ENCODE peak calls at places on chromosome 11, in seven cellular contexts. A is coronary artery, E is prostate gland, M is tibial nerve, Z is adrenal gland, U is choroid plexus epithelial cell, I is aorta. F is an unnamed sample.

GRCh38 chr11:14644396-14645246 is 1.0 kb downstream of the PDE3B start:
- DNase-seq in A (peak), E (peak), M (no peak), Z (peak), U (peak), I (peak), F (peak)

GRCh38 chr11:61697093-61697492 is 16.9 kb downstream of the DAGLA start:
- DNase-seq in A (no peak), E (peak), M (no peak), Z (peak), U (no peak), I (no peak), F (no peak)

GRCh38 chr11:46341454-46341853 is 5.8 kb upstream of the DGKZ start:
- DNase-seq in A (no peak), E (no peak), M (no peak), Z (no peak), U (no peak), I (no peak), F (no peak)

GRCh38 chr11:105265859-105266258 is 126.3 kb upstream of the CARD18 start:
- DNase-seq in A (no peak), E (no peak), M (no peak), Z (no peak), U (peak), I (no peak), F (no peak)

GRCh38 chr11:102312656-102313055 is 4.6 kb upstream of the BIRC3 start:
- DNase-seq in A (no peak), E (no peak), M (no peak), Z (no peak), U (peak), I (no peak), F (no peak)

GRCh38 chr11:19053909-19054308 is 6.6 kb downstream of the MRGPRX2 start:
- DNase-seq in A (no peak), E (no peak), M (no peak), Z (no peak), U (no peak), I (no peak), F (no peak)

GRCh38 chr11:12768731-12769673 is 94.8 kb downstream of the TEAD1 start:
- DNase-seq in A (no peak), E (no peak), M (no peak), Z (no peak), U (no peak), I (no peak), F (no peak)

GRCh38 chr11:12235945-12236743 is 125.8 kb downstream of the MICAL2 start:
- DNase-seq in A (no peak), E (peak), M (no peak), Z (peak), U (peak), I (peak), F (no peak)

GRCh38 chr11:58316142-58316541 is 42.7 kb downstream of the OR5B17 start:
- DNase-seq in A (no peak), E (no peak), M (no peak), Z (no peak), U (peak), I (no peak), F (no peak)

GRCh38 chr11:35390737-35391682 is 28.3 kb downstream of the SLC1A2 start:
- DNase-seq in A (no peak), E (peak), M (no peak), Z (no peak), U (peak), I (no peak), F (no peak)

GRCh38 chr11:10725114-10725906 is 25.7 kb upstream of the CTR9 start:
- DNase-seq in A (no peak), E (no peak), M (no peak), Z (no peak), U (peak), I (no peak), F (no peak)

GRCh38 chr11:113184498-113184897 is 129.9 kb upstream of the TTC12 start:
- DNase-seq in A (no peak), E (no peak), M (no peak), Z (peak), U (peak), I (no peak), F (no peak)

GRCh38 chr11:6618117-6619020 is 853 bp downstream of the TPP1 start:
- DNase-seq in A (no peak), E (peak), M (no peak), Z (peak), U (peak), I (peak), F (no peak)

GRCh38 chr11:72780291-72781062 is 13.4 kb downstream of the STARD10 start:
- DNase-seq in A (no peak), E (no peak), M (no peak), Z (no peak), U (no peak), I (no peak), F (no peak)
- H3K4me3 ChIP-seq in A (peak), E (peak), M (peak), Z (peak), U (peak), I (no peak), F (peak)

GRCh38 chr11:821513-822371 is 3.0 kb downstream of the PNPLA2 start:
- DNase-seq in A (no peak), E (no peak), M (no peak), Z (peak), U (no peak), I (no peak), F (no peak)
- H3K4me3 ChIP-seq in A (peak), E (no peak), M (peak), Z (no peak), U (no peak), I (no peak), F (peak)

DNA sequence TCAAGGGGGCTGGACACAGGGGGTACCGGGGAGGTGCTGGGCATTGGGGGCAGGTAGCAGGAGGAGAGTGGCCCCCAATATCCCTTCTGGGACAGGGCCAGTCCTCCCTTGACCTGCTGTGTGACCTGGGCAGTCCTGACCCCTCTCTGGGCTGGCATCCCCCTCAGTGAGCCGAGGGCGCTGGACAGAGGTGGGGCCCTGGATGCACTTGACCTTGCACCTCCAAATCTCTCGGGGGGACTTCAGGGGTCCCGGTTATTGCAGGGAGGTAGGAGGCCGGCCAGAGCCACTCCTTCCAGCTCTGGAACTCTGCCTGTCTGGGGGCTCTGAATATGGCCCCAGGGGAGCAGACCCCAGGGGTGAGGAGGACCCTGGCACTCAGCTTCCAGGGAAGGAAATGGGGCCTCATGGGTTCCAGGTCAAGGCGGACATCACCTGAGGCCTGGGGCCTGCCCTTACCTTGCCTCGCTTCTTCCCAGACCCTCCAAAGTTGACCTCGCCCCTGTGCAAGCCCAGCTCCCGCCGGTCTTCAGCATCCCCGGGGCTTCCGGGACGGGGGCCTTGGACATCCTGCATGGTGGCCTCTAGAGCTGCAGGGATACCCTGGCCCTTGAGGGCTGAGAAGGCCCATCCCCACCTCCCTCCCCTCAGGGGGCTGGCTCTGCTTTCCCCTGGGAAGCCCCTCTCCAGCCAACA is 21.7 kb downstream of the TRPM5 start:
- DNase-seq in A (no peak), E (no peak), M (no peak), Z (no peak), U (no peak), I (no peak), F (no peak)
- H3K4me3 ChIP-seq in A (no peak), E (no peak), M (no peak), Z (no peak), U (no peak), I (no peak), F (no peak)

DNA sequence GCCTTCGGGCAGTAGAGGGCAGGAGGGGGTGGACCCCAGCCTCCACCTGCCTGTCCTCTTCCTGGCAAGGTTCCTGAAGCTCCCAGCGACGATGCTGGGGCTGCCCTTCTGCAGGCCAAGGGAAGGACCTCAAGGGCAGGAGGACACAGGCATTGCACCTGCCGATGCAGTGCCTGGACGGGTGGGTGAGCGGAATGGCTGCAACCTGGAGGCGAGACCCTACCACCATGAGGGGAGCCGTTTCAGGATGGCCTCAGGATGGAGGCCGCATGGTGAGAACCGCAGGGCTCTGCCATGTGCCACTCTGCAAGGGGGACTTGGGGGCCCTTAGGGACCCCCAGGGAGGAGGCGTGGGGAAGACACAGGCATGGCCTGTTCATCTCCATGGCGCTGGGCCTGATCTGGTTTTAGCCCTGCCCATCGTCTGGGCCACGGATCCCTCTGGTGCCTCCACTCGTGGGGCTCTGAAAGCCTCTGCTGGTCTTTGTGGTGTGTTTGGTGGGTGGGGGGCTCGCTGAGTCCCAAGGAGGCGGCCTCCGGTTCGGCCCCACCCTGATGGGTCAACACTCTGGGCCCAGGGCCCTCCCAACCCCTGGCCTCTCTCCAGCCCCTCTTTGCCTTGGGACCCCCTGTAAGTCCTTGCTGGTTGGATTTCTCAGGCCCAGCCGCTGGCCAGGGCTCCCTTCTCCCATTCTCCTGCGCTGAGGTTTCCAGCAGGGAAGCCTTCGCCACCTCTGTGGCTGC is 1.3 kb upstream of the LSP1 start:
- DNase-seq in A (no peak), E (no peak), M (no peak), Z (no peak), U (no peak), I (no peak), F (no peak)
- H3K4me3 ChIP-seq in A (no peak), E (no peak), M (no peak), Z (no peak), U (no peak), I (no peak), F (no peak)

DNA sequence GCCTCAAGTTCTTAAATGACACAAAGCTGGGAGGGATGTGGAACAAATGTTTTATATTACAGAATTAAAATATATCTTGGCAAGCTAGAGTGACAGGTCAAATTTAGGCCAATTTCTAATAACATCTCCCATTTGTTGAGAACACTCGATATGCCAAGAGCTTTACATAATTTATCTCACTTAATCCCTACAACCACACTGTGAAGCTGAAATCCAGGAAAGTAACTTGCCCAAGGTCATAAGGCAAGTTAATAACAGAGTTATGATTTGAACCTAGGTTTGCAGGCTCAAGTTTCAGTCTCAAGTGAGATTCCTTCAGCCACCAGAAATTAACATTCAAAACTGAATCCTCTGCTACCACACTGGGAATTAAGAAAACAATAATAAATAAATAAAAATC is 38.3 kb downstream of the RAB30 start:
- DNase-seq in A (no peak), E (no peak), M (no peak), Z (no peak), U (no peak), I (no peak), F (no peak)
- H3K4me3 ChIP-seq in A (peak), E (no peak), M (peak), Z (no peak), U (no peak), I (peak), F (peak)